ENCODE peak calls at places on chromosomes 1 and 21, in five cellular contexts. E is pancreas; T is lung; B is right lobe of liver; G is CD4-positive, alpha-beta T cell. S is an unnamed sample.

GRCh38 chr1:111234866-111235265 is 7.4 kb downstream of the CHI3L2 start:
- ATAC-seq in E (no peak), T (no peak), B (no peak), G (no peak), S (no peak)

GRCh38 chr1:89959719-89960118 is 35.2 kb upstream of the ZNF326 start:
- ATAC-seq in E (no peak), T (no peak), B (no peak), G (no peak), S (no peak)

GRCh38 chr1:203057831-203058673 is 27.8 kb downstream of the MYOG start:
- ATAC-seq in E (peak), T (no peak), B (no peak), G (no peak), S (no peak)

GRCh38 chr1:159214149-159214760 is 9.6 kb downstream of the ACKR1 start:
- ATAC-seq in E (peak), T (no peak), B (peak), G (no peak), S (no peak)

GRCh38 chr21:43829575-43830119 is 35.4 kb upstream of the AGPAT3 start:
- ATAC-seq in E (peak), T (no peak), B (no peak), G (no peak), S (no peak)

GRCh38 chr1:178262101-178262500 is 168.2 kb downstream of the RASAL2 start:
- ATAC-seq in E (no peak), T (no peak), B (no peak), G (no peak), S (no peak)

GRCh38 chr1:26005392-26006105 is 7.7 kb upstream of the PAFAH2 start:
- ATAC-seq in E (no peak), T (no peak), B (no peak), G (no peak), S (peak)

GRCh38 chr1:92845908-92846307 is 14.1 kb downstream of the RPL5 start:
- ATAC-seq in E (no peak), T (no peak), B (no peak), G (no peak), S (no peak)

GRCh38 chr21:42668620-42669019 is 15.2 kb downstream of the PDE9A start:
- ATAC-seq in E (no peak), T (no peak), B (no peak), G (no peak), S (no peak)

GRCh38 chr21:36763305-36763704 is 64.4 kb downstream of the SIM2 start:
- ATAC-seq in E (no peak), T (no peak), B (no peak), G (no peak), S (no peak)

GRCh38 chr1:208430220-208430619 is 186.0 kb upstream of the PLXNA2 start:
- ATAC-seq in E (no peak), T (no peak), B (no peak), G (no peak), S (no peak)

GRCh38 chr1:223364685-223365382 is 858 bp upstream of the SUSD4 start:
- ATAC-seq in E (peak), T (no peak), B (no peak), G (peak), S (peak)

GRCh38 chr1:32816676-32817158 is 441 bp downstream of the YARS1 start:
- ATAC-seq in E (peak), T (no peak), B (peak), G (no peak), S (peak)

DNA sequence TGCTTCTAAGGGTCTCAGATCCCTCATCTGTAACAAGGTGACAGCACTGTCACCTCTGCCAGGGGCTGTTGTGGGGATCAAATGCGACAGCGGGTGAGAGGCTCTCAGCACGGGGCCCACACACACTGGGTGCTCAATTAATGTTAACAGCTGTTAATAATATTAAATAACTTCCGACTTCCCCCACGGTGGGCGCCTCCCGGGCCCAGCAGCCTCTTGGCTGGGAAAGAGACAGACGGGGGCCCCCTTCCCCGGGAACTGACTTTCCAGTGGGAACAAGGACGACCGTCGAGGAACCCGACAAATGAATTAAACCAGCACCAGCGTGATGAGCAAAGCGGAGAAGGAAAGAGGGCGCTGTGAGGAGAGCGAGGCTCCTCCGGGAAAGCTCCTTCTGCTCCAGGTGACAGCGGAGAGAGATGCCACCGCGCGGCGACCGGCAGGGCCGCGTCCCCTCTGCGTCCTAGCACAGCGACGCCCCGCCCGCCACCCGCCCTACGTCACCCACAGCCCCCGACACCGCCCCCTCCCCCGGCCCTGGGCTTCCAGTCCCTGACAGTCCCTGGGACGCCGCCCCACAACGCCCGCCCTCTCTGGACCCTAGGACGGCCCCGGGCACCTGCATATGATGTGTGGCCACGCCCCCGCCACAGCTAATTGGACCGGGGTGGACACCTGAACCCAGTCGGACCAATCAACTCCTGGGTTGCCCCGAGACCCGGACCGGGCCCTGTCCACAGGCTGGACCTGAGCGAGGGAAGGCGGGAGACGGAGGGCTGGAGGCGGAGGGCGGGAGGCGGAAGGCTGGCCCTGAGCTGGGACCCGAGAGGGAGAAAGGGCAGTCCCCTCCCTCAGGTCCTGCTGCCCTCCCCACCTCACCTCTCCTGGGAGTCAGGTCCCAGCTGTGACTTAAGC is 38.2 kb downstream of the MATN1 start:
- ATAC-seq in E (peak), T (peak), B (peak), G (peak), S (no peak)
- TF ChIP-seq CTCF in E (no peak), T (no peak), B (no peak), G (no peak), S (no peak)

DNA sequence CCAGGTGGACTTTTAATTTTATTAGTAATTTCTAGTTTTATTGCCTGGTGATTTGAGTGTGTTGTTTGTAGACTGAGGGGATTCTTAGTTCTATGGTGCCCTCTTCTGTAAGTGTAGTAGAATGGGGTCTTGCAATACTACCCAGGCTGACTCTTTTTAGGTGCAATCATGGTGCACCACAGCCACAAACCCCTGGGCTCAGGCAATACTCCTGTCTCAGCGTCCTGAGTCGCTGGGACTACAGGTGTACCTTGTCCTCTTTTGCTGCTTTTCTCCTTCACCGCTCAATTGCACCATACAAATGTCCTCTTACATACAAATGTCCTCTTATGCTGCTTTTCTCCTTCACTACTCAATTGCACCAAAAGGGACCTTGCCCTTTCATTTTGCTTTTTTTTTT is 43.1 kb downstream of the SCP2 start:
- ATAC-seq in E (peak), T (no peak), B (peak), G (no peak), S (no peak)
- TF ChIP-seq CTCF in E (no peak), T (no peak), B (peak), G (peak), S (peak)

DNA sequence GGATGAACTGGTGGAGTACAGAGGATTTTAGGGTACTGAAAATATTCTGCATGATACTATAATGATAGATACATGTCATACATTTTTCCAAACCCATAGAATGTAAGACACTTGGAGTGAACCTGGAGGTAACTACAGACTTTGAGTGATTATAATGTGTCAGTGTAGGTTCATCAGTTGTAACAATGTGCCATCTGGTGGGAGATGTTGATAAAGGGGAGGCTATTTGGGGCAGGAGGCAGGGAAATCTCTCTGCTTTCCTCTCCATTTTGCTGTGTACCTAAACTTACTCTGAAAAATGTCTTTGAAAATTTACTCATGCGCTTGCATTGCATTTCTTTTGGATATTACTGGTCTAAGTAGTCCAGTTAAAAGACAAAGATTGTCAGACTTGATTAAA is 35.2 kb downstream of the PTBP2 start:
- ATAC-seq in E (no peak), T (no peak), B (peak), G (no peak), S (no peak)
- TF ChIP-seq CTCF in E (no peak), T (no peak), B (no peak), G (no peak), S (no peak)

DNA sequence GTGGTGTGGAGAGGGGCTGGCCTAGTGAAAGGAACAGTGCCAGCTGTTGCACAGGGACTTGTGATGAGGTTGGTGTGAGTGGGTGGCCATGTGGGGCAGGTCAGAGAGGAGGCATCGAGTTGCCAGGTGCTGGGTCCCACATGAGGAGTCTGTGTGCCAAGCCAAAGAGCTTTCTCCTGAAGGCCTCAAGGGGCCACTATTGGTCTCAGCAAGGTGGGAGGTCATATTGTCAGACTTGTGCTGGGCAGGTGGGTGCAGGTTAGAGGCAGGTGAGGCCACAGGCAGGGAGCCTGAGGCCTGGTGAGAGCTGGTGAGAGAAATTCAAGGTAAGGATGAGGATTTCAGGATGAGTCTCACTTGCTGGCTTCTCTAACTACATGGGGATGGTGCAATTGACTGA is 256.8 kb downstream of the DISC1 start:
- ATAC-seq in E (no peak), T (no peak), B (no peak), G (no peak), S (no peak)
- TF ChIP-seq CTCF in E (no peak), T (no peak), B (no peak), G (no peak), S (no peak)

DNA sequence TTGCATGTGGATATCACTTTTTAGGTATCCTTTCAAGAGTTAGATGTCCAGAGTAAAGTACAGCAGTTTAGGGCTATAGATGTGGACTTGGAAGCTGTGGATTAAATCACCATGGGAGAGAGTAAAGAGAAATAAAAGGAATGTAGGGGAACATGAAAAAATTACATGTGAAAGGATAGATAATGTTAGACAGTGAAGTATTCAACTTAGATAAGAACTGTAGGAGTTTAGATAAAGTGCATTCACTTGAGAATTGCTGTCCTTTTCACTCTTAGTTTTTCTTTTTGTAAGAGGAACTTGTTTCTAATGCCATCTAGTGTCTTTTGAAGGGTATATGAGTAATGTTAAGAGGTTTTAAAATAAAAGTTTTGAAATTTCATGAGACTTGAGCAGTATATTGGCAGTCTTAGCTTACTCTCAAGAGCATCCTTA is 40.1 kb downstream of the MAST2 start:
- ATAC-seq in E (peak), T (peak), B (peak), G (no peak), S (no peak)
- TF ChIP-seq CTCF in E (no peak), T (no peak), B (peak), G (no peak), S (no peak)

GRCh38 chr1:65422241-65423203 is 2.1 kb downstream of the LEPR start:
- ATAC-seq in E (no peak), T (no peak), B (no peak), G (no peak), S (no peak)
- TF ChIP-seq CTCF in E (no peak), T (no peak), B (no peak), G (no peak), S (no peak)

GRCh38 chr1:94801919-94802546 is 18.1 kb upstream of the SLC44A3 start:
- ATAC-seq in E (peak), T (peak), B (peak), G (peak), S (peak)
- TF ChIP-seq CTCF in E (no peak), T (no peak), B (peak), G (no peak), S (peak)

DNA sequence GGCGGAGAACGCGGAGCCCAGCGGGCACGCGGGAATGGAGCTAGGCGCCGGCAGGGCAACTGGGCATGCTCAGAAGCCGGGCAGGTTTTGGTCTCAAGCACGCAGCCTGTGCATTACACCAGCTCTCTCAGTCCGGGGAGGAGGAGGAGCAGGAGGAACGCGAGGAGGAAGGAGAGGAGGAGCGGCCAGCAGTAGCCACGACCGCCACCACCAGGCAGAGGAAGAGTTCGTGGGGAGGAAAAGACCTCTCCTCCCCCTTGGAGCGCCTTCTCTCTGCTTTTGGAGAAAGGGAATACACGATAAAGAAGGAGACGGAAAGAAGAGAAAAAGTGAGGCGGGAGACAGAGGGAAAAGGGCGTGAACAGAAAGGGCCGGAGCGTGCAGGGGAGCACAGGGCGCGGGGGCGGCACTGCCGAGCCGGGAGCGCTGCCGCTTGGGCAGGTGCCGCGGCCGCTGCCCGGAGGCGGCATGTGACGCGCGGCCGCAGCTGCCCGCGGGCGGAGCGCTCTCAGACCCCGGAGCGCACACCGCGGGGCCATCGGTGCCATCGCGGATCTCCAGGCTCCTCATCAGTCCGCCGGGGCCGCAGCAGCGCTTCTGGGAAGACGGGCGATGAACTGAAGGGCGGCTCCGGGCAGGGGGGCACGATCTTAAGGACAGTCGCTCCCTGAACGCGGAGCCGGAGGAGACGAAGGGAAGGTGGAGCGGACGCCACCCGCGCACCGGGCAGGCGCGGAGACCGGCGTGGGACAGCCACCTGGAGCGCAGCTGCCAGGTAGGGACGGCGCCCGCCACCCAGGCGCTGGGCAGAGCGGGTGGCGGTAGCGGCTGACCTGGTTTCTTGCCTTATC is at the start of gene CHRM3:
- ATAC-seq in E (peak), T (peak), B (peak), G (no peak), S (peak)
- TF ChIP-seq CTCF in E (no peak), T (no peak), B (no peak), G (no peak), S (peak)